ENCODE peak calls at places on chromosomes 11 and 22, in nine cellular contexts. G, I, H, J, Q, D, P, R and Z are unnamed samples.

GRCh38 chr11:108522318-108522717 is 24.1 kb upstream of the POGLUT3 start:
- DNase-seq in D (no peak), G (no peak), I (no peak), H (no peak), P (no peak), R (no peak), J (no peak), Q (no peak), Z (no peak)

GRCh38 chr11:111460340-111460739 is 51.8 kb downstream of the BTG4 start:
- DNase-seq in G (no peak), I (no peak), D (no peak), P (no peak), J (no peak), H (no peak), R (no peak), Q (no peak), Z (no peak)

GRCh38 chr22:22721681-22722309 is 77.4 kb downstream of the GGTLC2 start:
- DNase-seq in I (no peak), G (no peak), Q (peak), H (no peak), D (no peak), R (no peak), J (peak), P (no peak), Z (peak)

GRCh38 chr11:36349345-36350136 is 53.5 kb downstream of the PRR5L start:
- DNase-seq in G (no peak), I (no peak), P (peak), H (no peak), Q (no peak), J (no peak), R (no peak), D (no peak), Z (no peak)

GRCh38 chr11:111327908-111328624 is 29.7 kb downstream of the POU2AF3 start:
- DNase-seq in I (peak), P (no peak), H (no peak), D (no peak), R (no peak), Q (no peak), J (no peak), G (no peak), Z (no peak)

GRCh38 chr22:46758098-46758497 is 4.4 kb upstream of the TBC1D22A start:
- DNase-seq in I (no peak), P (no peak), R (no peak), D (no peak), Q (no peak), H (no peak), G (no peak), J (no peak), Z (no peak)

GRCh38 chr22:37976547-37976946 is 7.8 kb downstream of the SOX10 start:
- DNase-seq in P (no peak), D (no peak), Q (no peak), R (no peak), G (no peak), J (no peak), I (no peak), H (no peak), Z (no peak)

GRCh38 chr11:20671856-20672546 is 2.6 kb downstream of the NELL1 start:
- DNase-seq in R (peak), G (no peak), P (no peak), J (no peak), D (no peak), Q (no peak), H (no peak), I (peak), Z (no peak)

GRCh38 chr11:96426356-96427103 is 36.7 kb downstream of the JRKL start:
- DNase-seq in J (no peak), D (no peak), I (peak), Q (peak), G (peak), R (no peak), H (no peak), P (no peak), Z (no peak)